ENCODE peak calls at places on chromosomes 11 and 22, in seven cellular contexts. One of them, this sample, is unnamed. For H3K4me1, the result is how much of the 10 kb centered on the place peaks cover.

GRCh38 chr11:63811522-63811921 is 1.7 kb upstream of the SPINDOC start:
- DNase-seq in heart right ventricle: no peak
- DNase-seq in K562: no peak
- DNase-seq in PC-9: no peak
- DNase-seq in GM23248: no peak
- DNase-seq in upper lobe of left lung: no peak
- DNase-seq in body of pancreas: no peak
- DNase-seq in this sample: no peak

GRCh38 chr11:76391039-76391438 is 9.9 kb downstream of the GVQW3 start:
- DNase-seq in PC-9: no peak
- DNase-seq in body of pancreas: peak
- DNase-seq in GM23248: no peak
- DNase-seq in upper lobe of left lung: no peak
- DNase-seq in K562: no peak
- DNase-seq in heart right ventricle: no peak
- DNase-seq in this sample: no peak

GRCh38 chr11:47863893-47864430 is 15.8 kb upstream of the NUP160 start:
- DNase-seq in PC-9: no peak
- DNase-seq in upper lobe of left lung: no peak
- DNase-seq in heart right ventricle: no peak
- DNase-seq in K562: no peak
- DNase-seq in body of pancreas: no peak
- DNase-seq in GM23248: no peak
- DNase-seq in this sample: no peak

GRCh38 chr11:83691387-83692088 is 405.4 kb upstream of the CCDC90B start:
- DNase-seq in heart right ventricle: no peak
- DNase-seq in body of pancreas: peak
- DNase-seq in K562: no peak
- DNase-seq in upper lobe of left lung: no peak
- DNase-seq in GM23248: peak
- DNase-seq in PC-9: no peak
- DNase-seq in this sample: peak

GRCh38 chr11:68692881-68693483 is 8.6 kb downstream of the GAL start:
- DNase-seq in body of pancreas: no peak
- DNase-seq in PC-9: no peak
- DNase-seq in heart right ventricle: no peak
- DNase-seq in K562: no peak
- DNase-seq in upper lobe of left lung: no peak
- DNase-seq in GM23248: no peak
- DNase-seq in this sample: no peak

GRCh38 chr22:33757443-33758124 is 162.7 kb downstream of the LARGE1 start:
- DNase-seq in heart right ventricle: no peak
- DNase-seq in GM23248: no peak
- DNase-seq in K562: no peak
- DNase-seq in PC-9: no peak
- DNase-seq in body of pancreas: peak
- DNase-seq in upper lobe of left lung: no peak
- DNase-seq in this sample: no peak

GRCh38 chr11:3853935-3854659 is 1.4 kb upstream of the STIM1 start:
- DNase-seq in GM23248: no peak
- DNase-seq in PC-9: no peak
- DNase-seq in K562: no peak
- DNase-seq in upper lobe of left lung: no peak
- DNase-seq in heart right ventricle: no peak
- DNase-seq in body of pancreas: peak
- DNase-seq in this sample: peak

GRCh38 chr22:40818747-40819662 is at the start of gene SLC25A17:
- DNase-seq in heart right ventricle: peak
- DNase-seq in PC-9: peak
- DNase-seq in K562: peak
- DNase-seq in body of pancreas: peak
- DNase-seq in upper lobe of left lung: peak
- DNase-seq in GM23248: peak
- DNase-seq in this sample: peak

GRCh38 chr11:33982661-33983060 is 68.9 kb upstream of the CAPRIN1 start:
- DNase-seq in K562: no peak
- DNase-seq in PC-9: peak
- DNase-seq in upper lobe of left lung: no peak
- DNase-seq in body of pancreas: no peak
- DNase-seq in GM23248: no peak
- DNase-seq in heart right ventricle: no peak
- DNase-seq in this sample: no peak

GRCh38 chr22:50303848-50304527 is 3.5 kb downstream of the PLXNB2 start:
- DNase-seq in upper lobe of left lung: peak
- DNase-seq in heart right ventricle: peak
- DNase-seq in K562: peak
- DNase-seq in PC-9: peak
- DNase-seq in body of pancreas: peak
- DNase-seq in GM23248: peak
- DNase-seq in this sample: peak

GRCh38 chr22:49045276-49045675 is 782.4 kb downstream of the BRD1 start:
- DNase-seq in upper lobe of left lung: peak
- DNase-seq in PC-9: no peak
- DNase-seq in GM23248: no peak
- DNase-seq in heart right ventricle: no peak
- DNase-seq in K562: no peak
- DNase-seq in body of pancreas: no peak
- DNase-seq in this sample: no peak

GRCh38 chr11:35927730-35928129 is 16.1 kb upstream of the LDLRAD3 start:
- DNase-seq in upper lobe of left lung: peak
- DNase-seq in GM23248: peak
- DNase-seq in K562: no peak
- DNase-seq in body of pancreas: peak
- DNase-seq in PC-9: peak
- DNase-seq in heart right ventricle: no peak
- DNase-seq in this sample: peak

GRCh38 chr11:2077061-2077802 is 62.0 kb downstream of the IGF2 start:
- DNase-seq in K562: no peak
- DNase-seq in GM23248: peak
- DNase-seq in heart right ventricle: no peak
- DNase-seq in PC-9: peak
- DNase-seq in upper lobe of left lung: no peak
- DNase-seq in body of pancreas: peak
- DNase-seq in this sample: no peak

GRCh38 chr22:48489551-48490512 is 1337.8 kb downstream of the BRD1 start:
- DNase-seq in body of pancreas: no peak
- DNase-seq in upper lobe of left lung: peak
- DNase-seq in heart right ventricle: no peak
- DNase-seq in PC-9: no peak
- DNase-seq in GM23248: peak
- DNase-seq in K562: no peak
- DNase-seq in this sample: no peak

GRCh38 chr11:69240332-69241074 is 53.5 kb upstream of the MYEOV start:
- DNase-seq in body of pancreas: peak
- DNase-seq in upper lobe of left lung: no peak
- DNase-seq in PC-9: no peak
- DNase-seq in GM23248: peak
- DNase-seq in heart right ventricle: no peak
- DNase-seq in K562: no peak
- DNase-seq in this sample: no peak

GRCh38 chr11:66418168-66418985 is 2.5 kb upstream of the NPAS4 start:
- DNase-seq in body of pancreas: peak
- DNase-seq in GM23248: peak
- DNase-seq in K562: peak
- DNase-seq in upper lobe of left lung: no peak
- DNase-seq in heart right ventricle: peak
- DNase-seq in PC-9: peak
- DNase-seq in this sample: peak

GRCh38 chr11:66420671-66421476 is at the start of gene NPAS4:
- DNase-seq in K562: no peak
- DNase-seq in upper lobe of left lung: peak
- DNase-seq in PC-9: no peak
- DNase-seq in body of pancreas: no peak
- DNase-seq in GM23248: no peak
- DNase-seq in heart right ventricle: no peak
- DNase-seq in this sample: no peak

GRCh38 chr11:66418986-66419308 is 1.9 kb upstream of the NPAS4 start:
- DNase-seq in body of pancreas: no peak
- DNase-seq in heart right ventricle: no peak
- DNase-seq in upper lobe of left lung: no peak
- DNase-seq in PC-9: no peak
- DNase-seq in K562: no peak
- DNase-seq in GM23248: no peak
- DNase-seq in this sample: no peak

GRCh38 chr11:66421492-66422205 is 814 bp downstream of the NPAS4 start:
- DNase-seq in upper lobe of left lung: peak
- DNase-seq in K562: peak
- DNase-seq in heart right ventricle: peak
- DNase-seq in PC-9: peak
- DNase-seq in body of pancreas: peak
- DNase-seq in GM23248: peak
- DNase-seq in this sample: peak

GRCh38 chr11:66419825-66420224 is 1.0 kb upstream of the NPAS4 start:
- DNase-seq in K562: no peak
- DNase-seq in upper lobe of left lung: peak
- DNase-seq in PC-9: no peak
- DNase-seq in GM23248: no peak
- DNase-seq in heart right ventricle: no peak
- DNase-seq in body of pancreas: no peak
- DNase-seq in this sample: no peak
- H3K4me3 ChIP-seq in K562: no peak
- H3K4me3 ChIP-seq in upper lobe of left lung: no peak
- H3K4me3 ChIP-seq in PC-9: no peak
- H3K4me3 ChIP-seq in GM23248: no peak
- H3K4me3 ChIP-seq in heart right ventricle: no peak
- H3K4me3 ChIP-seq in body of pancreas: no peak
- H3K4me3 ChIP-seq in this sample: no peak

GRCh38 chr22:47124451-47124881 is 362.0 kb downstream of the TBC1D22A start:
- DNase-seq in K562: no peak
- DNase-seq in body of pancreas: no peak
- DNase-seq in upper lobe of left lung: no peak
- DNase-seq in heart right ventricle: no peak
- DNase-seq in GM23248: no peak
- DNase-seq in PC-9: no peak
- DNase-seq in this sample: peak
- H3K27ac ChIP-seq in K562: no peak
- H3K27ac ChIP-seq in body of pancreas: no peak
- H3K27ac ChIP-seq in upper lobe of left lung: no peak
- H3K27ac ChIP-seq in heart right ventricle: no peak
- H3K27ac ChIP-seq in GM23248: no peak
- H3K27ac ChIP-seq in PC-9: no peak
- H3K27ac ChIP-seq in this sample: no peak

GRCh38 chr11:121449123-121449522 is 3.0 kb upstream of the SORL1 start:
- DNase-seq in upper lobe of left lung: no peak
- DNase-seq in heart right ventricle: no peak
- DNase-seq in PC-9: no peak
- DNase-seq in K562: no peak
- DNase-seq in body of pancreas: no peak
- DNase-seq in GM23248: no peak
- DNase-seq in this sample: no peak

GRCh38 chr11:121451982-121452608 is at the start of gene SORL1:
- DNase-seq in PC-9: no peak
- DNase-seq in heart right ventricle: peak
- DNase-seq in K562: peak
- DNase-seq in body of pancreas: peak
- DNase-seq in upper lobe of left lung: peak
- DNase-seq in GM23248: peak
- DNase-seq in this sample: peak

GRCh38 chr11:121449626-121450025 is 2.5 kb upstream of the SORL1 start:
- DNase-seq in upper lobe of left lung: no peak
- DNase-seq in body of pancreas: no peak
- DNase-seq in K562: no peak
- DNase-seq in heart right ventricle: no peak
- DNase-seq in PC-9: no peak
- DNase-seq in GM23248: no peak
- DNase-seq in this sample: no peak

GRCh38 chr11:121451178-121451981 is 734 bp upstream of the SORL1 start:
- DNase-seq in GM23248: no peak
- DNase-seq in K562: no peak
- DNase-seq in body of pancreas: no peak
- DNase-seq in PC-9: no peak
- DNase-seq in upper lobe of left lung: peak
- DNase-seq in heart right ventricle: no peak
- DNase-seq in this sample: no peak

DNA sequence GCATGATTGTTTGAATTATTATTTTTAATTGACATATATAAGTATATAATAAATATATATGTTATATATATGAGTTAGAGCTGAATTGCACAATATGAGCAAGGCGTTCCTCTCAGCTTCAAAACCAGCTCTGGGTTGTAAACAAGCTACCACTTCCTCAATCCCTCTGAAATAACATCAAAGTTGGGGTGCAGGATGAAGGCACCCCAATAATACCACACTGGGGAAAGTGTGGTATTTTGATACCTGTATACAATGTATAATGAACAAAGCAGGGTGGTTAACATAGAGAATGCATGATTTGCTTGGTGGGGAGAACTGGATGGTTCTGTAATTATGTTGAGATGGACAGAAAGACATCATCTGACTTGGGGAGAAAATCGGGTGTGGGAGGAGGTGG is 1.7 kb upstream of the SORL1 start:
- DNase-seq in GM23248: no peak
- DNase-seq in upper lobe of left lung: no peak
- DNase-seq in PC-9: no peak
- DNase-seq in heart right ventricle: no peak
- DNase-seq in body of pancreas: no peak
- DNase-seq in K562: no peak
- DNase-seq in this sample: no peak
- H3K4me1 ChIP-seq in GM23248: under half
- H3K4me1 ChIP-seq in upper lobe of left lung: under half
- H3K4me1 ChIP-seq in PC-9: under half
- H3K4me1 ChIP-seq in heart right ventricle: under half
- H3K4me1 ChIP-seq in body of pancreas: under half
- H3K4me1 ChIP-seq in K562: under half
- H3K4me1 ChIP-seq in this sample: under half

DNA sequence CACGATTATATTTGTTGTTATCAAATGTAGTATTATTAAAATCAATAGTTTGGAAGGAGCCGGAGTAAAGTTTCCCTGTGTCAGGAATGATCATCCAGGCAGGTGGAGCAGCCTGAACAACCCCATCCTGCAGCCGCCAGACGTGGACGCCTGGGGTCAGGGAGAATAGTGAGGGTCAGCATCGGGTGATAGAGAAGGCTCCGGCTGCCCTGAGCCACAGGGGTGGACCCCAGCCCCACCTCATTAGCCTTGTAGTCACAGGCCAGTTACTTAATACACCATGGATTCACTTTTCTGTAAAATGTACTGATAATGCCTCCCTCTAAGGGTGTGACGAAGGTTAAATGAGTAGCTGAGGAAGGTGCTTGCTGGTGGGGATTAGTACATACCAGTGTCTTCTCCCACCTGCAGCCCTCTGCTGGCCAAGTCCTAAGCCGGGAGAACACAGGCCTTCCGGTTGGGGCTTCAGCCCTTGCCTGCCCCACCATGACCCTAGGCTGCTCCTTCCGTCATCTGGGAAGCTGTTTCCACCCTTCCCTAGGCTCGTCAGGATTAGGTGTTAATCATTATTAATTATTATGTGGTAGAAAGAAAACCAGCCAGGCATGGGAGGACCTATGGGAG is 14.9 kb downstream of the TMEM121B start:
- DNase-seq in upper lobe of left lung: no peak
- DNase-seq in GM23248: no peak
- DNase-seq in heart right ventricle: no peak
- DNase-seq in body of pancreas: no peak
- DNase-seq in PC-9: no peak
- DNase-seq in K562: no peak
- DNase-seq in this sample: no peak
- H3K4me3 ChIP-seq in upper lobe of left lung: no peak
- H3K4me3 ChIP-seq in GM23248: no peak
- H3K4me3 ChIP-seq in heart right ventricle: no peak
- H3K4me3 ChIP-seq in body of pancreas: no peak
- H3K4me3 ChIP-seq in PC-9: no peak
- H3K4me3 ChIP-seq in K562: no peak
- H3K4me3 ChIP-seq in this sample: no peak